ENCODE peak calls at places on chromosomes 12 and 14, in eight cellular contexts. Q, Z, C, L, I, J, O and W are unnamed samples.

GRCh38 chr12:25570418-25570817 is 17.3 kb upstream of the LMNTD1 start:
- DNase-seq in O (no peak), Z (no peak), Q (no peak), I (no peak), L (no peak), C (no peak), J (no peak), W (no peak)

GRCh38 chr14:91048256-91048655 is 12.2 kb downstream of the RPS6KA5 start:
- DNase-seq in C (no peak), I (no peak), Z (no peak), O (no peak), J (no peak), L (no peak), Q (no peak), W (no peak)

GRCh38 chr12:131711551-131712205 is 788 bp downstream of the SFSWAP start:
- DNase-seq in I (no peak), O (no peak), J (no peak), C (no peak), Z (no peak), Q (no peak), L (peak), W (no peak)

GRCh38 chr14:26128931-26129674 is 468.7 kb downstream of the NOVA1 start:
- DNase-seq in O (no peak), C (peak), Z (no peak), Q (no peak), J (no peak), I (no peak), L (no peak), W (no peak)

GRCh38 chr12:106493531-106493930 is 89.3 kb upstream of the RFX4 start:
- DNase-seq in Z (no peak), O (no peak), J (no peak), I (no peak), Q (peak), L (no peak), C (no peak), W (peak)

GRCh38 chr14:70782361-70782760 is 27.0 kb downstream of the MAP3K9 start:
- DNase-seq in I (peak), J (no peak), Z (no peak), O (no peak), Q (peak), C (peak), L (no peak), W (peak)

GRCh38 chr12:46005151-46005797 is 14.9 kb upstream of the SCAF11 start:
- DNase-seq in Z (no peak), I (no peak), J (no peak), O (no peak), C (no peak), L (no peak), Q (no peak), W (peak)

GRCh38 chr14:31819281-31819680 is 257.8 kb upstream of the ARHGAP5 start:
- DNase-seq in Q (no peak), Z (no peak), C (no peak), L (no peak), I (no peak), O (no peak), J (no peak), W (no peak)

GRCh38 chr14:64968167-64968566 is 4.0 kb downstream of the RAB15 start:
- DNase-seq in I (no peak), Z (no peak), C (no peak), J (no peak), L (no peak), O (no peak), Q (no peak), W (no peak)

GRCh38 chr12:53798575-53798974 is 46.8 kb upstream of the CISTR start:
- DNase-seq in J (no peak), I (no peak), C (no peak), Q (peak), O (no peak), Z (no peak), L (peak), W (peak)

GRCh38 chr14:49686425-49686824 is 1.6 kb downstream of the POLE2 start:
- DNase-seq in O (no peak), L (no peak), Z (no peak), J (no peak), C (no peak), I (no peak), Q (no peak), W (no peak)

GRCh38 chr14:64625363-64626232 is 75.8 kb downstream of the PPP1R36 start:
- DNase-seq in J (no peak), O (no peak), L (no peak), Z (no peak), Q (no peak), I (no peak), C (no peak), W (no peak)

GRCh38 chr14:87896393-87897380 is 96.3 kb downstream of the GALC start:
- DNase-seq in C (peak), Q (peak), O (peak), L (peak), J (no peak), Z (no peak), I (no peak), W (peak)

GRCh38 chr12:21392384-21392783 is 19.7 kb downstream of the IAPP start:
- DNase-seq in L (no peak), C (no peak), Q (no peak), O (no peak), J (no peak), I (no peak), Z (no peak), W (no peak)

GRCh38 chr12:52312086-52312485 is 9.1 kb downstream of the KRT83 start:
- DNase-seq in Q (no peak), J (no peak), I (no peak), C (no peak), O (no peak), L (no peak), Z (no peak), W (no peak)

GRCh38 chr14:69231486-69231885 is 28.5 kb upstream of the GALNT16 start:
- DNase-seq in L (no peak), J (no peak), I (no peak), Q (no peak), C (no peak), O (no peak), Z (no peak), W (no peak)

GRCh38 chr14:90664911-90665695 is 151.1 kb downstream of the TTC7B start:
- DNase-seq in I (no peak), L (no peak), O (no peak), Z (no peak), C (no peak), J (no peak), Q (no peak), W (no peak)

GRCh38 chr12:104406164-104406563 is 50.6 kb upstream of the CHST11 start:
- DNase-seq in Z (no peak), J (no peak), Q (no peak), C (no peak), O (no peak), I (no peak), L (no peak), W (no peak)

GRCh38 chr12:229441-230191 is 15.7 kb upstream of the SLC6A12 start:
- DNase-seq in L (no peak), O (no peak), Q (no peak), I (no peak), J (no peak), Z (no peak), C (no peak), W (no peak)

GRCh38 chr14:22929848-22930364 is 730 bp upstream of the PRMT5 start:
- DNase-seq in I (no peak), L (no peak), Z (no peak), Q (no peak), J (no peak), C (no peak), O (no peak), W (no peak)

GRCh38 chr12:1946311-1946710 is 27.9 kb upstream of the CACNA2D4 start:
- DNase-seq in L (no peak), I (no peak), C (no peak), J (no peak), Q (no peak), O (no peak), Z (no peak), W (no peak)

GRCh38 chr12:58233886-58234285 is 292.5 kb downstream of the ATP23 start:
- DNase-seq in Z (no peak), O (no peak), J (no peak), L (no peak), Q (no peak), C (no peak), I (no peak), W (no peak)

GRCh38 chr12:16012086-16012485 is 101.0 kb downstream of the DERA start:
- DNase-seq in L (no peak), J (no peak), Q (no peak), Z (no peak), O (peak), I (no peak), C (peak), W (no peak)

GRCh38 chr14:75429562-75429961 is 1.7 kb downstream of the JDP2 start:
- DNase-seq in J (no peak), Q (no peak), I (no peak), Z (no peak), C (no peak), O (no peak), L (no peak), W (no peak)

GRCh38 chr12:27965966-27966365 is 6.6 kb downstream of the PTHLH start:
- DNase-seq in C (no peak), L (no peak), Z (no peak), J (no peak), O (no peak), Q (peak), I (no peak), W (peak)

GRCh38 chr12:112777387-112778025 is 14.0 kb upstream of the RPH3A start:
- DNase-seq in O (no peak), J (no peak), C (no peak), Z (no peak), Q (no peak), I (no peak), L (no peak), W (no peak)

GRCh38 chr12:93803408-93803807 is 126.2 kb downstream of the CRADD start:
- DNase-seq in I (no peak), L (no peak), Q (no peak), C (no peak), O (peak), J (no peak), Z (no peak), W (no peak)

GRCh38 chr14:37903561-37904191 is 304.0 kb upstream of the SSTR1 start:
- DNase-seq in Q (peak), O (no peak), Z (peak), J (no peak), I (no peak), L (peak), C (peak), W (peak)